ENCODE peak calls at places on chromosomes 5 and 9, in six cellular contexts. One of them, this sample, is unnamed.

GRCh38 chr9:124537926-124538325 is 30.7 kb upstream of the NR5A1 start:
- DNase-seq in body of pancreas: no peak
- DNase-seq in tibial artery: no peak
- DNase-seq in PC-9: no peak
- DNase-seq in astrocyte of the spinal cord: no peak
- DNase-seq in tibial nerve: no peak
- DNase-seq in this sample: no peak

GRCh38 chr9:91359734-91360470 is 1.8 kb downstream of the AUH start:
- DNase-seq in body of pancreas: no peak
- DNase-seq in tibial artery: no peak
- DNase-seq in PC-9: no peak
- DNase-seq in tibial nerve: no peak
- DNase-seq in astrocyte of the spinal cord: no peak
- DNase-seq in this sample: no peak

GRCh38 chr5:123535648-123536047 is 23.7 kb downstream of the CSNK1G3 start:
- DNase-seq in PC-9: no peak
- DNase-seq in tibial artery: no peak
- DNase-seq in tibial nerve: no peak
- DNase-seq in body of pancreas: no peak
- DNase-seq in astrocyte of the spinal cord: no peak
- DNase-seq in this sample: no peak

GRCh38 chr5:142994242-142994641 is 224.1 kb downstream of the ARHGAP26 start:
- DNase-seq in body of pancreas: no peak
- DNase-seq in tibial nerve: no peak
- DNase-seq in astrocyte of the spinal cord: no peak
- DNase-seq in tibial artery: no peak
- DNase-seq in PC-9: no peak
- DNase-seq in this sample: no peak

GRCh38 chr9:2179557-2179956 is 164.4 kb downstream of the SMARCA2 start:
- DNase-seq in tibial nerve: no peak
- DNase-seq in astrocyte of the spinal cord: no peak
- DNase-seq in PC-9: no peak
- DNase-seq in tibial artery: no peak
- DNase-seq in body of pancreas: no peak
- DNase-seq in this sample: no peak

GRCh38 chr9:99588299-99588698 is 233.4 kb upstream of the NR4A3 start:
- DNase-seq in tibial artery: no peak
- DNase-seq in astrocyte of the spinal cord: no peak
- DNase-seq in PC-9: no peak
- DNase-seq in tibial nerve: no peak
- DNase-seq in body of pancreas: no peak
- DNase-seq in this sample: no peak

GRCh38 chr9:92723299-92723625 is 41.4 kb downstream of the BICD2 start:
- DNase-seq in body of pancreas: no peak
- DNase-seq in PC-9: no peak
- DNase-seq in astrocyte of the spinal cord: peak
- DNase-seq in tibial artery: no peak
- DNase-seq in tibial nerve: no peak
- DNase-seq in this sample: peak

GRCh38 chr9:89863837-89864236 is 259.0 kb downstream of the GADD45G start:
- DNase-seq in body of pancreas: no peak
- DNase-seq in astrocyte of the spinal cord: no peak
- DNase-seq in tibial nerve: no peak
- DNase-seq in tibial artery: peak
- DNase-seq in PC-9: no peak
- DNase-seq in this sample: no peak

GRCh38 chr9:15289590-15289989 is 17.4 kb downstream of the TTC39B start:
- DNase-seq in tibial artery: no peak
- DNase-seq in astrocyte of the spinal cord: no peak
- DNase-seq in PC-9: no peak
- DNase-seq in tibial nerve: no peak
- DNase-seq in body of pancreas: no peak
- DNase-seq in this sample: no peak

GRCh38 chr9:1832960-1833359 is 182.2 kb upstream of the SMARCA2 start:
- DNase-seq in astrocyte of the spinal cord: no peak
- DNase-seq in tibial artery: no peak
- DNase-seq in PC-9: no peak
- DNase-seq in body of pancreas: no peak
- DNase-seq in tibial nerve: no peak
- DNase-seq in this sample: no peak

GRCh38 chr9:15211160-15211993 is 95.6 kb downstream of the TTC39B start:
- DNase-seq in tibial nerve: peak
- DNase-seq in tibial artery: peak
- DNase-seq in body of pancreas: peak
- DNase-seq in PC-9: peak
- DNase-seq in astrocyte of the spinal cord: peak
- DNase-seq in this sample: peak

GRCh38 chr5:79464695-79465332 is 49.1 kb downstream of the HOMER1 start:
- DNase-seq in PC-9: no peak
- DNase-seq in tibial artery: no peak
- DNase-seq in tibial nerve: no peak
- DNase-seq in astrocyte of the spinal cord: peak
- DNase-seq in body of pancreas: no peak
- DNase-seq in this sample: no peak

GRCh38 chr9:68500457-68501158 is 40.1 kb downstream of the TMEM252 start:
- DNase-seq in astrocyte of the spinal cord: peak
- DNase-seq in tibial artery: peak
- DNase-seq in body of pancreas: no peak
- DNase-seq in tibial nerve: no peak
- DNase-seq in PC-9: peak
- DNase-seq in this sample: no peak

GRCh38 chr5:89028579-89029272 is 145.7 kb upstream of the MEF2C start:
- DNase-seq in PC-9: no peak
- DNase-seq in tibial nerve: no peak
- DNase-seq in body of pancreas: no peak
- DNase-seq in tibial artery: no peak
- DNase-seq in astrocyte of the spinal cord: peak
- DNase-seq in this sample: no peak

GRCh38 chr5:138557677-138558076 is 14.6 kb upstream of the ETF1 start:
- DNase-seq in tibial nerve: no peak
- DNase-seq in body of pancreas: no peak
- DNase-seq in tibial artery: no peak
- DNase-seq in PC-9: no peak
- DNase-seq in astrocyte of the spinal cord: no peak
- DNase-seq in this sample: no peak

GRCh38 chr5:132221781-132222648 is 5.6 kb downstream of the P4HA2 start:
- DNase-seq in PC-9: no peak
- DNase-seq in tibial nerve: peak
- DNase-seq in astrocyte of the spinal cord: peak
- DNase-seq in body of pancreas: peak
- DNase-seq in tibial artery: peak
- DNase-seq in this sample: no peak

GRCh38 chr9:137064027-137064879 is 6.1 kb downstream of the SAPCD2 start:
- DNase-seq in astrocyte of the spinal cord: no peak
- DNase-seq in PC-9: no peak
- DNase-seq in tibial artery: no peak
- DNase-seq in body of pancreas: peak
- DNase-seq in tibial nerve: peak
- DNase-seq in this sample: no peak

GRCh38 chr5:370959-371810 is 49.7 kb downstream of the AHRR start:
- DNase-seq in body of pancreas: no peak
- DNase-seq in astrocyte of the spinal cord: no peak
- DNase-seq in PC-9: no peak
- DNase-seq in tibial nerve: peak
- DNase-seq in tibial artery: peak
- DNase-seq in this sample: no peak

GRCh38 chr9:111068816-111069215 is 30.5 kb upstream of the LPAR1 start:
- DNase-seq in tibial nerve: peak
- DNase-seq in astrocyte of the spinal cord: no peak
- DNase-seq in body of pancreas: no peak
- DNase-seq in tibial artery: no peak
- DNase-seq in PC-9: no peak
- DNase-seq in this sample: no peak

GRCh38 chr9:88387035-88387732 is 1.1 kb upstream of the SPIN1 start:
- DNase-seq in tibial artery: no peak
- DNase-seq in PC-9: peak
- DNase-seq in astrocyte of the spinal cord: peak
- DNase-seq in tibial nerve: peak
- DNase-seq in body of pancreas: peak
- DNase-seq in this sample: no peak

GRCh38 chr5:167585184-167585583 is 706.3 kb upstream of the WWC1 start:
- DNase-seq in body of pancreas: no peak
- DNase-seq in astrocyte of the spinal cord: no peak
- DNase-seq in tibial artery: no peak
- DNase-seq in PC-9: no peak
- DNase-seq in tibial nerve: no peak
- DNase-seq in this sample: no peak

GRCh38 chr5:142323480-142324376 is 1.1 kb downstream of the SPRY4 start:
- DNase-seq in tibial artery: peak
- DNase-seq in astrocyte of the spinal cord: peak
- DNase-seq in tibial nerve: peak
- DNase-seq in body of pancreas: no peak
- DNase-seq in PC-9: peak
- DNase-seq in this sample: no peak

GRCh38 chr9:124940521-124940893 is 376 bp downstream of the GOLGA1 start:
- DNase-seq in astrocyte of the spinal cord: no peak
- DNase-seq in PC-9: no peak
- DNase-seq in tibial nerve: no peak
- DNase-seq in tibial artery: no peak
- DNase-seq in body of pancreas: no peak
- DNase-seq in this sample: no peak

GRCh38 chr9:129752915-129753724 is at the start of gene PTGES:
- DNase-seq in tibial nerve: peak
- DNase-seq in astrocyte of the spinal cord: peak
- DNase-seq in tibial artery: peak
- DNase-seq in PC-9: peak
- DNase-seq in body of pancreas: peak
- DNase-seq in this sample: no peak

GRCh38 chr9:129895376-129896268 is 60.4 kb downstream of the USP20 start:
- DNase-seq in tibial nerve: no peak
- DNase-seq in body of pancreas: no peak
- DNase-seq in astrocyte of the spinal cord: no peak
- DNase-seq in PC-9: no peak
- DNase-seq in tibial artery: no peak
- DNase-seq in this sample: no peak

GRCh38 chr5:172640139-172640538 is 924 bp upstream of the NEURL1B start:
- DNase-seq in astrocyte of the spinal cord: no peak
- DNase-seq in tibial nerve: no peak
- DNase-seq in body of pancreas: no peak
- DNase-seq in PC-9: no peak
- DNase-seq in tibial artery: peak
- DNase-seq in this sample: no peak
- H3K4me3 ChIP-seq in astrocyte of the spinal cord: no peak
- H3K4me3 ChIP-seq in tibial nerve: peak
- H3K4me3 ChIP-seq in body of pancreas: no peak
- H3K4me3 ChIP-seq in PC-9: peak
- H3K4me3 ChIP-seq in tibial artery: no peak
- H3K4me3 ChIP-seq in this sample: no peak

GRCh38 chr5:82347213-82347947 is 69.2 kb upstream of the RPS23 start:
- DNase-seq in body of pancreas: no peak
- DNase-seq in astrocyte of the spinal cord: peak
- DNase-seq in PC-9: no peak
- DNase-seq in tibial artery: peak
- DNase-seq in tibial nerve: no peak
- DNase-seq in this sample: no peak
- H3K4me3 ChIP-seq in body of pancreas: no peak
- H3K4me3 ChIP-seq in astrocyte of the spinal cord: no peak
- H3K4me3 ChIP-seq in PC-9: no peak
- H3K4me3 ChIP-seq in tibial artery: no peak
- H3K4me3 ChIP-seq in tibial nerve: no peak
- H3K4me3 ChIP-seq in this sample: no peak

DNA sequence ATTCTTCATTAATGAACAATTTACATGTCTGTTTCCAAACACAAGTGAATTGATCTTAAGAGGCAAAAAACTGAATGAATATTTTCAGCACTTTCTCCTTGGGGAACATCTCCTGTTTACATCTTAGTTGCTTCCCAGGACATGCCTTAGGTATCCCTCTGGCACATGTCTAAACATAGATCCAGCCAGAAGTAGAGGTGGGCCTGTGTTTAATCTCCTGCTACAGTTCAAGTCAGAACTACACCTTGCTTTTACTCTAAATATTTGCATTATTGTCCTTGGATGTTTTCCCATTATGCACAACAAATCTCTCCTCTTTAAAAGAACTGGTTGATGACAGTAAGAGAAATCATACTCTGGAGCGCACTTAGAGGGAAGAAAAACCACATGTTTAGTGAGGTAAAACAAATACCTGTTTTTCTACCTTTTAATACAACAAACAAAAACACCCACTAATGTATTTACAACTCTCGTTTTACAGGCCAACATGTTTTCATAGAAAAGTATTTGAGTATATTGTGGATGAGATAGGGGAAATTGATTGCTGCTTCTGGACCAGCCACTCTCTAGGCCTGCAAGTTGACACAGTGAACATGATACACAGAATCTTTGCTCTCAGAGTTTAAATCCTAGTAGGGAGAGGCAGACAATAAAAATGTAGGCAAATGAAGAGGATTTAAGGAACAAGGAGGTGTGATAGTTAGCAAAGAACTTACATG is 32.2 kb downstream of the TNFAIP8 start:
- DNase-seq in tibial nerve: no peak
- DNase-seq in tibial artery: no peak
- DNase-seq in body of pancreas: no peak
- DNase-seq in astrocyte of the spinal cord: no peak
- DNase-seq in PC-9: no peak
- DNase-seq in this sample: no peak
- H3K4me3 ChIP-seq in tibial nerve: no peak
- H3K4me3 ChIP-seq in tibial artery: no peak
- H3K4me3 ChIP-seq in body of pancreas: no peak
- H3K4me3 ChIP-seq in astrocyte of the spinal cord: no peak
- H3K4me3 ChIP-seq in PC-9: no peak
- H3K4me3 ChIP-seq in this sample: no peak

GRCh38 chr9:34451545-34451944 is 6.8 kb downstream of the FAM219A start:
- DNase-seq in tibial artery: no peak
- DNase-seq in astrocyte of the spinal cord: peak
- DNase-seq in tibial nerve: no peak
- DNase-seq in body of pancreas: no peak
- DNase-seq in PC-9: peak
- DNase-seq in this sample: no peak

GRCh38 chr9:34451135-34451534 is 7.2 kb downstream of the FAM219A start:
- DNase-seq in astrocyte of the spinal cord: no peak
- DNase-seq in body of pancreas: no peak
- DNase-seq in PC-9: no peak
- DNase-seq in tibial nerve: no peak
- DNase-seq in tibial artery: no peak
- DNase-seq in this sample: no peak

GRCh38 chr9:34452568-34452967 is 5.8 kb downstream of the FAM219A start:
- DNase-seq in PC-9: no peak
- DNase-seq in tibial artery: no peak
- DNase-seq in astrocyte of the spinal cord: no peak
- DNase-seq in body of pancreas: no peak
- DNase-seq in tibial nerve: no peak
- DNase-seq in this sample: no peak

GRCh38 chr9:34454571-34455065 is 3.8 kb downstream of the FAM219A start:
- DNase-seq in body of pancreas: no peak
- DNase-seq in tibial nerve: no peak
- DNase-seq in PC-9: peak
- DNase-seq in astrocyte of the spinal cord: peak
- DNase-seq in tibial artery: no peak
- DNase-seq in this sample: peak

DNA sequence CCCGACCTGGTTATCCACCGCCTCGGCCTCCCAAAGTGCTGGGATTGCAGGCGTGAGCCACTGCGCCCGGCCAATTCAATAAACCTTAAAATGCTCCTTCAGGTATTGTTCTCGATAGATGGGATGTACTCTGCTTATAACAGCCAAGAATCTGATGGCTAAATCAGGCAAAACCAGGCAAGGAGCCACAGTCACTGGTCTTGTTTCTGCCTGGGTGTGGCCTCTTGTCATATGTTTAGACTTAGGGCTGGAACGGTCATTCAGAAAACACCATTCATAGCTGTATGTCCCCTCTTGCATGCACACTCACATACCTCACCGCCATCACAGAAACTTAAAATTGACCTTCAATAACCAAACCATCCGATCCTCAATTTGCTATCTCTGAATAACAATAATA is 7.7 kb downstream of the FAM219A start:
- DNase-seq in PC-9: no peak
- DNase-seq in body of pancreas: no peak
- DNase-seq in tibial nerve: no peak
- DNase-seq in astrocyte of the spinal cord: no peak
- DNase-seq in tibial artery: no peak
- DNase-seq in this sample: no peak
- H3K4me3 ChIP-seq in PC-9: no peak
- H3K4me3 ChIP-seq in body of pancreas: no peak
- H3K4me3 ChIP-seq in tibial nerve: no peak
- H3K4me3 ChIP-seq in astrocyte of the spinal cord: no peak
- H3K4me3 ChIP-seq in tibial artery: no peak
- H3K4me3 ChIP-seq in this sample: no peak

This sample was measured in keratinocyte.